ENCODE peak calls at places on chromosomes 16 and 17, in eight cellular contexts. T is AG10803, H is AG04450, J is natural killer cell, F is fibroblast of lung, I is suprapubic skin, V is cardiac muscle cell, Z is right atrium auricular region. D is an unnamed sample.

GRCh38 chr16:52611817-52612673 is 65.1 kb upstream of the TOX3 start:
- DNase-seq in F (no peak), I (no peak), H (no peak), V (no peak), T (no peak), Z (no peak), J (no peak), D (no peak)

GRCh38 chr16:3087243-3087791 is 11.8 kb downstream of the ZSCAN10 start:
- DNase-seq in H (no peak), J (no peak), V (peak), T (no peak), Z (no peak), F (no peak), I (no peak), D (no peak)

GRCh38 chr16:69833357-69833781 is 71.2 kb downstream of the WWP2 start:
- DNase-seq in H (no peak), I (no peak), J (no peak), V (no peak), T (peak), Z (no peak), F (peak), D (no peak)

GRCh38 chr17:50149425-50150353 is 788 bp downstream of the PPP1R9B start:
- DNase-seq in V (peak), F (peak), H (no peak), I (no peak), J (peak), T (peak), Z (no peak), D (no peak)

GRCh38 chr17:5481451-5481850 is 4.5 kb downstream of the DERL2 start:
- DNase-seq in T (no peak), F (no peak), Z (no peak), I (no peak), H (no peak), J (no peak), V (no peak), D (no peak)

GRCh38 chr17:27038676-27039075 is 255.2 kb upstream of the WSB1 start:
- DNase-seq in F (no peak), V (no peak), J (no peak), H (no peak), Z (no peak), T (no peak), I (no peak), D (no peak)

GRCh38 chr16:79528281-79528680 is 72.3 kb downstream of the MAF start:
- DNase-seq in J (no peak), F (no peak), I (no peak), Z (no peak), V (peak), H (no peak), T (no peak), D (no peak)

GRCh38 chr17:76585649-76586593 is at the start of gene ST6GALNAC2:
- DNase-seq in V (peak), H (no peak), Z (no peak), T (peak), F (peak), J (peak), I (no peak), D (no peak)

GRCh38 chr17:59373879-59374495 is 42.5 kb downstream of the YPEL2 start:
- DNase-seq in V (no peak), Z (no peak), H (no peak), J (no peak), T (peak), I (no peak), F (peak), D (no peak)

GRCh38 chr16:72464052-72464451 is 292.1 kb upstream of the PMFBP1 start:
- DNase-seq in V (no peak), I (no peak), J (no peak), T (no peak), F (no peak), H (no peak), Z (no peak), D (no peak)

GRCh38 chr17:59897090-59897489 is 4.2 kb downstream of the RPS6KB1 start:
- DNase-seq in T (peak), I (no peak), F (peak), Z (no peak), J (no peak), H (no peak), V (no peak), D (no peak)

GRCh38 chr16:20865420-20866126 is 34.6 kb downstream of the DCUN1D3 start:
- DNase-seq in V (no peak), Z (no peak), J (no peak), F (peak), H (no peak), T (peak), I (no peak), D (no peak)

GRCh38 chr16:50947826-50948225 is 203.2 kb downstream of the SALL1 start:
- DNase-seq in F (no peak), I (no peak), V (no peak), H (no peak), T (no peak), Z (no peak), J (no peak), D (no peak)

GRCh38 chr16:81885976-81886586 is 107.0 kb downstream of the PLCG2 start:
- DNase-seq in J (no peak), Z (no peak), F (peak), V (peak), I (no peak), T (peak), H (no peak), D (no peak)

GRCh38 chr17:45236002-45236606 is 14.4 kb downstream of the FMNL1 start:
- DNase-seq in Z (no peak), J (no peak), H (no peak), T (no peak), I (peak), F (no peak), V (no peak), D (no peak)

GRCh38 chr17:57911834-57912673 is 43.2 kb downstream of the CUEDC1 start:
- DNase-seq in H (no peak), Z (peak), T (peak), J (no peak), I (peak), F (peak), V (no peak), D (no peak)

GRCh38 chr17:73283841-73284282 is 22.2 kb upstream of the CPSF4L start:
- DNase-seq in J (no peak), T (no peak), F (no peak), I (no peak), H (no peak), V (peak), Z (no peak), D (no peak)

GRCh38 chr17:76547183-76547641 is 7.4 kb downstream of the PRCD start:
- DNase-seq in T (peak), F (peak), J (peak), Z (peak), H (no peak), V (peak), I (peak), D (peak)

GRCh38 chr17:32287804-32288511 is 22.3 kb downstream of the RHBDL3 start:
- DNase-seq in V (no peak), I (no peak), H (no peak), T (no peak), F (no peak), J (no peak), Z (no peak), D (no peak)

GRCh38 chr16:83058376-83058775 is 431.6 kb downstream of the CDH13 start:
- DNase-seq in J (no peak), Z (no peak), I (no peak), V (no peak), F (no peak), H (no peak), T (no peak), D (no peak)

GRCh38 chr17:33112763-33113162 is 121.1 kb downstream of the SPACA3 start:
- DNase-seq in F (peak), H (no peak), J (no peak), T (peak), V (no peak), I (no peak), Z (no peak), D (no peak)

GRCh38 chr16:60077791-60078280 is 1343.7 kb upstream of the GOT2 start:
- DNase-seq in F (no peak), I (no peak), V (no peak), T (no peak), J (no peak), H (no peak), Z (no peak), D (no peak)

GRCh38 chr17:32518856-32519768 is 32.3 kb downstream of the CDK5R1 start:
- DNase-seq in Z (no peak), J (peak), F (peak), H (no peak), V (peak), I (no peak), T (peak), D (no peak)

GRCh38 chr17:67439269-67439668 is 62.2 kb downstream of the PITPNC1 start:
- DNase-seq in T (no peak), I (no peak), F (no peak), J (no peak), H (no peak), V (no peak), Z (no peak), D (no peak)

GRCh38 chr16:30903596-30903995 is 7.2 kb downstream of the CTF1 start:
- DNase-seq in H (no peak), I (no peak), V (no peak), Z (no peak), T (peak), F (no peak), J (no peak), D (no peak)

GRCh38 chr17:82726427-82726826 is 9.0 kb upstream of the FN3K start:
- DNase-seq in V (no peak), Z (no peak), T (no peak), F (no peak), H (no peak), I (no peak), J (no peak), D (no peak)

GRCh38 chr17:28978565-28978964 is 27.2 kb upstream of the PHF12 start:
- DNase-seq in H (no peak), J (no peak), Z (no peak), T (no peak), I (no peak), V (no peak), F (no peak), D (no peak)

GRCh38 chr17:82217120-82217529 is 4.5 kb upstream of the CCDC57 start:
- DNase-seq in T (peak), V (no peak), J (no peak), Z (no peak), I (peak), H (no peak), F (peak), D (no peak)

GRCh38 chr17:76727745-76728456 is 1.3 kb downstream of the METTL23 start:
- DNase-seq in F (peak), T (no peak), I (no peak), H (no peak), J (no peak), V (no peak), Z (no peak), D (no peak)

GRCh38 chr17:52157161-52157560 is 1.4 kb downstream of the CA10 start:
- DNase-seq in H (no peak), V (no peak), I (no peak), Z (no peak), T (no peak), J (no peak), F (no peak), D (no peak)

GRCh38 chr17:7137182-7137943 is 22.7 kb upstream of the ASGR2 start:
- DNase-seq in H (no peak), J (no peak), F (no peak), I (no peak), T (no peak), Z (no peak), V (no peak), D (no peak)

GRCh38 chr17:7133916-7134315 is 19.3 kb upstream of the ASGR2 start:
- DNase-seq in Z (no peak), F (no peak), T (no peak), V (no peak), I (no peak), H (no peak), J (no peak), D (no peak)

GRCh38 chr17:7133424-7133823 is 18.8 kb upstream of the ASGR2 start:
- DNase-seq in J (no peak), V (no peak), F (no peak), T (no peak), Z (no peak), H (no peak), I (no peak), D (no peak)

GRCh38 chr17:7138800-7139381 is 24.3 kb upstream of the ASGR2 start:
- DNase-seq in V (no peak), J (no peak), T (no peak), H (no peak), Z (no peak), F (no peak), I (no peak), D (no peak)

GRCh38 chr17:7136266-7136877 is 21.8 kb upstream of the ASGR2 start:
- DNase-seq in I (no peak), H (peak), F (peak), Z (peak), V (peak), J (peak), T (peak), D (no peak)
- TF ChIP-seq CTCF in I (peak), H (peak), F (peak), Z (peak), V (peak), J (peak), T (peak), D (peak)

GRCh38 chr16:88309905-88310259 is 72.9 kb upstream of the ZNF469 start:
- DNase-seq in F (no peak), Z (no peak), H (no peak), V (no peak), T (no peak), J (no peak), I (no peak), D (no peak)
- TF ChIP-seq CTCF in F (peak), Z (no peak), H (peak), V (peak), T (no peak), J (no peak), I (no peak), D (peak)

GRCh38 chr17:40520991-40521453 is 19.6 kb upstream of the TNS4 start:
- DNase-seq in V (no peak), Z (no peak), J (no peak), F (no peak), H (no peak), I (peak), T (no peak), D (no peak)

GRCh38 chr17:40517286-40517662 is 15.9 kb upstream of the TNS4 start:
- DNase-seq in T (no peak), Z (no peak), I (peak), H (no peak), J (no peak), V (no peak), F (no peak), D (no peak)

GRCh38 chr17:40517981-40518380 is 16.6 kb upstream of the TNS4 start:
- DNase-seq in V (no peak), J (no peak), I (peak), T (no peak), Z (no peak), H (no peak), F (no peak), D (no peak)

GRCh38 chr17:40518401-40519088 is 17.1 kb upstream of the TNS4 start:
- DNase-seq in I (peak), F (no peak), J (no peak), V (no peak), H (no peak), T (no peak), Z (no peak), D (no peak)

GRCh38 chr17:40519089-40519775 is 17.8 kb upstream of the TNS4 start:
- DNase-seq in F (no peak), H (no peak), T (no peak), J (no peak), Z (no peak), I (peak), V (no peak), D (no peak)
- TF ChIP-seq CTCF in F (no peak), H (no peak), T (no peak), J (no peak), Z (no peak), I (no peak), V (no peak), D (no peak)

GRCh38 chr16:66996983-66997358 is 8.6 kb downstream of the CES4A start:
- DNase-seq in Z (no peak), V (no peak), T (no peak), F (no peak), H (no peak), I (no peak), J (no peak), D (no peak)
- TF ChIP-seq CTCF in Z (no peak), V (no peak), T (no peak), F (no peak), H (no peak), I (no peak), J (no peak), D (no peak)

GRCh38 chr17:47318197-47318918 is 5.4 kb upstream of the EFCAB13 start:
- DNase-seq in Z (no peak), J (no peak), F (no peak), T (no peak), I (no peak), V (no peak), H (no peak), D (no peak)
- TF ChIP-seq CTCF in Z (no peak), J (no peak), F (no peak), T (no peak), I (no peak), V (no peak), H (no peak), D (no peak)

D was measured in D721Med.